ENCODE peak calls at places on chromosomes 11 and 22, in six cellular contexts. E is upper lobe of right lung, V is mammary epithelial cell, P is RWPE2, X is psoas muscle, C is colonic mucosa. I is an unnamed sample.

GRCh38 chr11:76455331-76455730 is 10.5 kb downstream of the EMSY start:
- DNase-seq in E (no peak), V (no peak), P (no peak), X (no peak), C (no peak), I (no peak)

GRCh38 chr11:46308632-46309419 is 31.4 kb downstream of the CREB3L1 start:
- DNase-seq in E (peak; percentile 86), V (peak; percentile 38), P (peak; percentile 62), X (peak; percentile 88), C (peak; percentile 76), I (peak; percentile 80)

GRCh38 chr11:103862049-103862826 is 174.2 kb upstream of the DDI1 start:
- DNase-seq in E (no peak), V (no peak), P (no peak), X (no peak), C (no peak), I (no peak)

GRCh38 chr11:125423247-125423849 is 72.7 kb downstream of the FEZ1 start:
- DNase-seq in E (no peak), V (no peak), P (no peak), X (no peak), C (no peak), I (no peak)

GRCh38 chr11:92316410-92316809 is 91.8 kb downstream of the FAT3 start:
- DNase-seq in E (no peak), V (no peak), P (no peak), X (no peak), C (no peak), I (no peak)

GRCh38 chr22:27175444-27175843 is 518.1 kb downstream of the MIAT start:
- DNase-seq in E (no peak), V (no peak), P (no peak), X (no peak), C (no peak), I (no peak)

GRCh38 chr11:117488996-117489952 is 161.6 kb downstream of the CEP164 start:
- DNase-seq in E (no peak), V (no peak), P (no peak), X (peak; percentile 23), C (no peak), I (no peak)

GRCh38 chr11:65390099-65390941 is 3.9 kb downstream of the FRMD8 start:
- DNase-seq in E (peak; percentile 63), V (peak; percentile 30), P (no peak), X (no peak), C (no peak), I (peak; percentile 47)

GRCh38 chr11:108228236-108228635 is 5.4 kb downstream of the ATM start:
- DNase-seq in E (no peak), V (no peak), P (no peak), X (no peak), C (no peak), I (no peak)

GRCh38 chr11:10386361-10386760 is 68.7 kb upstream of the AMPD3 start:
- DNase-seq in E (no peak), V (no peak), P (no peak), X (no peak), C (no peak), I (no peak)

GRCh38 chr11:61691378-61692156 is 11.4 kb downstream of the DAGLA start:
- DNase-seq in E (no peak), V (no peak), P (no peak), X (no peak), C (no peak), I (no peak)

GRCh38 chr11:61694971-61695706 is 14.9 kb downstream of the DAGLA start:
- DNase-seq in E (peak; percentile 79), V (peak; percentile 7), P (no peak), X (peak; percentile 91), C (no peak), I (no peak)

GRCh38 chr11:61695917-61696316 is 15.7 kb downstream of the DAGLA start:
- DNase-seq in E (peak; percentile 89), V (peak; percentile 91), P (peak; percentile 85), X (peak; percentile 92), C (peak; percentile 81), I (peak; percentile 69)

GRCh38 chr11:61696602-61697001 is 16.4 kb downstream of the DAGLA start:
- DNase-seq in E (no peak), V (peak; percentile 52), P (no peak), X (no peak), C (no peak), I (no peak)

DNA sequence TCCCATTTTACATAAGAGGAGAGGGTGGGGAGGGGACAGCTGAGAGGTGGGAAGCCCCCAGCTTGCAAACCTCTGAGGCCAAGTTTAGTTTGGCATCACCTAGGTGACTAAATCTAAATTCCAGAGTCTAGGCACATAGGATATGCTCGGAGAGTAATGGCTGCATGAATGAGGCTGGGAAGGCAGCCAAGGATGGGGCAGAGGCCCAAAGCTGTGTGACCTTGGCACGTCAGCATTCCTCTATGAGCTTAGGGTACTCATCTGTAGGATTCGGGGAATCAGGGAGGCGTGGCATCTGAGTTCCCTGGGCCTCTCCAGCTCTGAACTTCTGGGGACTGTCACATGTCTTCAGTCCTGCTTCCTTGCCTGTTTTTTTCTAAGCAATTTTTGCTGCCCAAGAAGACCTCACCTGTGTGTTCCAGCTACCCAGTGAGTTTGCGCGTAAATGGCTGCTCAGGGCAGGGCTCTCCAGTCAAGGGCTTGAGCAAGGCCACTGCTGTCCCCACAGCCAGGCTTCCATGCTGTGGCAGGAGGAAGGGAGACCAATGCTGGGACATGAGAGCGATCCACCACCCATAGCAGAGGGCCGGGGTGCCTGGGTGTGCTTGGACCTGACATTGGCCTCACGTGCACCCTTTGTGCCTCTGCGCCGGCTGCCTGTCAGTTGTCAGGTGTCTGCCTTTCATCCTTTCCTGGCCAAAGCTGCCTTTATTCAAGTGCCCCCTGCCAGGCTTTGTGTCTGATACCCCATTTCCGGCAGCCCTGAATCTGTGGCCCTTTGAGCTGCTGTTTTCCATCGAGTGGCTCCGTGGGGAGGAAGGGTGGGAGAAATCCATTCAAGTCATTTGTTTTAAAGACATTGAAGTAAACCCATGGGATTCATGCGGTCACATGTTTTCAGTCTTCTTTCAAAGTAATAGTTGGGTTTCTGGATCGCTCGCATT is 14.0 kb downstream of the DAGLA start:
- DNase-seq in E (no peak), V (no peak), P (no peak), X (no peak), C (peak; percentile 75), I (no peak)
- H3K27me3 ChIP-seq in E (no peaks in the 10 kb centered on the region), V (no peaks in the 10 kb centered on the region), P (no peaks in the 10 kb centered on the region), X (no peaks in the 10 kb centered on the region), C (no peaks in the 10 kb centered on the region), I (no peaks in the 10 kb centered on the region)

GRCh38 chr11:94400839-94401772 is at the start of gene GPR83:
- DNase-seq in E (no peak), V (peak; percentile 23), P (no peak), X (peak; percentile 41), C (no peak), I (no peak)

GRCh38 chr11:94405062-94405461 is 3.8 kb upstream of the GPR83 start:
- DNase-seq in E (no peak), V (no peak), P (no peak), X (no peak), C (no peak), I (no peak)

GRCh38 chr11:94400075-94400838 is 962 bp downstream of the GPR83 start:
- DNase-seq in E (no peak), V (no peak), P (no peak), X (no peak), C (no peak), I (no peak)

GRCh38 chr11:94402355-94402754 is 1.1 kb upstream of the GPR83 start:
- DNase-seq in E (no peak), V (no peak), P (no peak), X (no peak), C (no peak), I (no peak)

GRCh38 chr11:94401773-94402265 is 600 bp upstream of the GPR83 start:
- DNase-seq in E (no peak), V (no peak), P (no peak), X (no peak), C (no peak), I (no peak)
- H3K4me3 ChIP-seq in E (no peak overlapping the region), V (no peak overlapping the region), P (peak overlapping the region; percentile 17), X (peak overlapping the region; percentile 46), C (no peak overlapping the region), I (no peak overlapping the region)

GRCh38 chr11:4798427-4799183 is 5.6 kb downstream of the OR52R1 start:
- DNase-seq in E (no peak), V (no peak), P (no peak), X (no peak), C (no peak), I (no peak)
- H3K27ac ChIP-seq in E (no peak overlapping the region), V (no peak overlapping the region), P (no peak overlapping the region), X (no peak overlapping the region), C (no peak overlapping the region), I (no peak overlapping the region)

GRCh38 chr22:29871684-29872083 is 11.3 kb upstream of the MTMR3 start:
- DNase-seq in E (no peak), V (no peak), P (no peak), X (peak; percentile 58), C (no peak), I (no peak)
- H3K27me3 ChIP-seq in E (no peaks in the 10 kb centered on the region), V (no peaks in the 10 kb centered on the region), P (no peaks in the 10 kb centered on the region), X (no peaks in the 10 kb centered on the region), C (no peaks in the 10 kb centered on the region), I (no peaks in the 10 kb centered on the region)

DNA sequence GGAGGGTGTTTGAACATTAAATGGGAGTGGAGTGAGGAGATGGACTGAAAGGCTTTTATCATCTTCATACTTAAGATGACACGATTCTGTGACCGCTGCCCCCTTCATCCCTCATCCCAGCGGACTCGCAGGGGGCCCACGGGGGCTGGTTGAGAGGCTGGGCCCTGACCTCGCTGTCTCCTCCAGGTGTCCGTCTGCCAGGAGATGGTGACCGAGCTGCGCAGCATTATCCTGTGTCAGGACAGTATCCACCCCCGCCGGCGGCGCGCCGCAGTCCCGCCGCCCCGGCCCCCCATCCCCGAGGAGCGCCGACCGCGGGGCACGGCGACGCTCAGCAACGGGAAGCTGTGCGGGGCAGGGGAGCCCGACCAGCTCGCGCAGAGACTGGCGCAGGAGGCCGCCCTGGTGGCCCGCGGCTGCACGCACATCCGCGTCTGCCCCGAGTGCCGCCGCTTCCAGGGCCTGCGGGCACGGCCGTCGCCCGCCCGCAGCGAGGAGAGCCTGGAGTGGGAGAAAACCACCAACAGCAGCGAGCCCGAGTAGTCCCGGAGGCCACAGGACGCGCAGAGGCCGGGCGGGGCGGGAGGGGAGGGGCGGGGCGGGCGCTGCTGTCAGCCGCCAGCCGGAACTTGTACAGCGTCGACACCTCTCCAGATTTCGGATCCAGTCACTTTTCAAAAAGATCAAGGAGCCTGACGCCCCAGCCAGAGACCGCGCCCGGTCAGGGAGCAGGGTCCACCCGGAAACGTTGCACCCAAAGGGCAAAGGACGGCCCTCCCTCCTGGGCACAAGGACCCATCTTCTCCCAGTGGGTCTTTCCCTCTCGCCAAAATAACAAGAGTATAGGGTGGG is 38.0 kb upstream of the TBCEL start:
- DNase-seq in E (peak; percentile 81), V (peak; percentile 34), P (no peak), X (peak; percentile 61), C (peak; percentile 38), I (peak; percentile 66)
- H3K4me3 ChIP-seq in E (peak overlapping the region; percentile 39), V (peak overlapping the region; percentile 51), P (peak overlapping the region; percentile 21), X (peak overlapping the region; percentile 63), C (peak overlapping the region; percentile 30), I (peak overlapping the region; percentile 53)

GRCh38 chr22:33792837-33793236 is 127.4 kb downstream of the LARGE1 start:
- DNase-seq in E (no peak), V (no peak), P (no peak), X (no peak), C (no peak), I (no peak)
- H3K27ac ChIP-seq in E (no peak overlapping the region), V (no peak overlapping the region), P (no peak overlapping the region), X (no peak overlapping the region), C (no peak overlapping the region), I (no peak overlapping the region)

GRCh38 chr22:36613958-36614357 is 85.0 kb upstream of the EIF3D start:
- DNase-seq in E (no peak), V (no peak), P (no peak), X (no peak), C (no peak), I (no peak)
- H3K27me3 ChIP-seq in E (peaks cover 31% of the 10 kb centered on the region), V (peaks cover 12% of the 10 kb centered on the region), P (peaks cover 20% of the 10 kb centered on the region), X (no peaks in the 10 kb centered on the region), C (peaks cover 5% of the 10 kb centered on the region), I (no peaks in the 10 kb centered on the region)